ENCODE peak calls at places on chromosome 11, in four cellular contexts. F is stomach, N is right atrium auricular region, U is Caco-2. X is an unnamed sample. For H3K4me1, the result is how much of the 10 kb centered on the place peaks cover.

GRCh38 chr11:27217948-27218410 is 145.0 kb downstream of the CCDC34 start:
- DNase-seq in F (no peak), N (no peak), U (no peak), X (no peak)

GRCh38 chr11:19025799-19026406 is 34.6 kb downstream of the MRGPRX2 start:
- DNase-seq in F (no peak), N (no peak), U (no peak), X (no peak)

GRCh38 chr11:1868636-1869291 is 15.9 kb downstream of the LSP1 start:
- DNase-seq in F (no peak), N (no peak), U (no peak), X (peak)

GRCh38 chr11:88175004-88175706 is at the start of gene RAB38:
- DNase-seq in F (peak), N (no peak), U (peak), X (peak)

GRCh38 chr11:131354251-131354701 is 16.1 kb upstream of the NTM start:
- DNase-seq in F (no peak), N (no peak), U (no peak), X (no peak)

GRCh38 chr11:41309111-41309522 is 150.3 kb downstream of the LRRC4C start:
- DNase-seq in F (no peak), N (no peak), U (no peak), X (no peak)

GRCh38 chr11:111911563-111912401 is at the start of gene CRYAB:
- DNase-seq in F (peak), N (peak), U (no peak), X (peak)

GRCh38 chr11:87425943-87426342 is 388.2 kb downstream of the TMEM135 start:
- DNase-seq in F (no peak), N (no peak), U (no peak), X (no peak)

GRCh38 chr11:37849731-37850130 is 1251.7 kb upstream of the RAG2 start:
- DNase-seq in F (no peak), N (no peak), U (no peak), X (no peak)

GRCh38 chr11:96054870-96055705 is 131.2 kb upstream of the MTMR2 start:
- DNase-seq in F (no peak), N (no peak), U (no peak), X (no peak)

GRCh38 chr11:91921974-91922373 is 302.6 kb upstream of the FAT3 start:
- DNase-seq in F (no peak), N (no peak), U (no peak), X (no peak)

GRCh38 chr11:68412593-68413475 is 47.7 kb upstream of the PPP6R3 start:
- DNase-seq in F (no peak), N (no peak), U (no peak), X (no peak)

GRCh38 chr11:1486054-1486825 is at the start of gene MOB2:
- DNase-seq in F (peak), N (no peak), U (no peak), X (peak)

GRCh38 chr11:61787928-61788491 is 4.4 kb downstream of the TMEM258 start:
- DNase-seq in F (peak), N (no peak), U (peak), X (peak)

GRCh38 chr11:115330693-115331482 is 173.3 kb downstream of the CADM1 start:
- DNase-seq in F (no peak), N (no peak), U (no peak), X (no peak)

GRCh38 chr11:27293500-27294417 is 69.3 kb downstream of the CCDC34 start:
- DNase-seq in F (no peak), N (no peak), U (no peak), X (no peak)

GRCh38 chr11:47966621-47967020 is 13.7 kb upstream of the PTPRJ start:
- DNase-seq in F (no peak), N (no peak), U (no peak), X (no peak)

DNA sequence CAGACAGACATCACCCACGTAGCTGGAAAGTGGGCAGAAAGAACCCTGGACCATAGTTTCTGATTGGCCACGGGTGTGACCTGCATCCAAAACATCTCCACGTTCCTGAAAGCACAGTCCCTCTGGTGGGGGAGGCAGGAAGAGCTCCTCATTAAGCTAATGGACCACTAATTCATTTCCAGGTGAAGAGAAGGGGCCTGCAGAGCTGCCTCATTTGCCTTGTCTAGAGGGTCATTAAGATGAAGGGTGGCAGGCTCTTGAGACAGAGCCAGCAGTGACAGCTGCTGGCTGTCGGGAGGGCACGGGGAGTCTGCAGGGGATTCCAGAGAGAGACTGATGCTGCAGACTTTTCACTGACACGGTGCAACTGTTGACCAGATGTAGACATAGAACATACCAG is 149.6 kb upstream of the OPCML start:
- DNase-seq in F (no peak), N (no peak), U (no peak), X (no peak)
- TF ChIP-seq CTCF in F (no peak), N (no peak), U (no peak), X (no peak)

GRCh38 chr11:3047637-3048036 is 9.6 kb downstream of the CARS1 start:
- DNase-seq in F (no peak), N (no peak), U (no peak), X (no peak)
- H3K4me1 ChIP-seq in F (half or more), N (under half), U (under half), X (under half)

GRCh38 chr11:17906436-17906835 is 106.4 kb downstream of the SERGEF start:
- DNase-seq in F (no peak), N (no peak), U (peak), X (peak)
- TF ChIP-seq CTCF in F (no peak), N (no peak), U (peak), X (no peak)

GRCh38 chr11:64826062-64826461 is 15.7 kb upstream of the MEN1 start:
- DNase-seq in F (no peak), N (no peak), U (no peak), X (no peak)
- H3K4me1 ChIP-seq in F (under half), N (under half), U (under half), X (under half)

DNA sequence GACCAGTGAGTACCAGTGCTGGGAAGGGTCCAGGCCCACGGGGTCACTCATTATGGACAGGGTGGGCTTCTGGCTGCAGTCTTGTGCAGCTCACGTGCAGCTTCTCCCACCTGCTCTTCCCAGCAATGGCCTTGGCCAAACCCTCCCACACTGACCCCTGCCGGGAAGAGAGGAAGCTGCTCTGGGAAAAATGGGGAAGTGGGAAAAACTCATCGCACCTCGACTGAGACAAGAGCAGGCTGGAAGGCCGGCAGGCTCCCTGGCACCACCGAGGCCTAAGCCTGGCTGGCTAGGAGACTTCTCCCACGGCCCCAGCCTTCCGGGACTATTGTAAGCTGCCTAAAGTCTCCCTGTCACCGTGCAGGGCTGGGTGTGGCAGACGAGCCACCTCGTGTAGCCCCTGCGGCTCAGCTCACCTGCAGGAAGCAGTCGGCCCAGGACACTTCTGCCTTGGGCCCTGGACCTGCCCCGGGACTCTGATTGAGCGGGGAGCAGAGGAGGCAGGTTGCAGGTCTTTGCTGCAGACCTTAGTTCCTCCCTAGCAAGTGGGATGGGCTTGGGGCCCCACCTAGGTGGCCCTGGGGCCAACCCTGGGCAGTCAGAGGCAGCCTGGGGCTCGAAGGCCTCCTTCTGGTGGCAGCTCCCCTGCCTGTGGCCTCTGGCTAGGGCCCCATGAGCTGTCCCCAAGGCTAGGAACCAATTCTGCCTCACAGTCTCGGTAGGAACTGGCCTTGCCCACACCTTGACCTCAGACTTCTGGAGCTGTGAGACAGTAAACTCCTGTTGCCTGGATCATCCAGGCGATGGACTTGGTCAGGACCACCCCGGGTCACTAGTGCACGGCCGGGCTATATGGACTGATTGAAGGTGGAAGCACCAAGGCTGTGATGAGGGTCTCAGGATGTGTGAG is 23.1 kb downstream of the MRGPRG start:
- DNase-seq in F (no peak), N (no peak), U (no peak), X (no peak)
- TF ChIP-seq CTCF in F (no peak), N (no peak), U (peak), X (no peak)

GRCh38 chr11:11981840-11982239 is 26.6 kb downstream of the DKK3 start:
- DNase-seq in F (no peak), N (peak), U (no peak), X (no peak)

GRCh38 chr11:11983427-11983826 is 25.0 kb downstream of the DKK3 start:
- DNase-seq in F (peak), N (no peak), U (no peak), X (no peak)

GRCh38 chr11:11982461-11982860 is 26.0 kb downstream of the DKK3 start:
- DNase-seq in F (peak), N (no peak), U (no peak), X (no peak)

GRCh38 chr11:11984563-11984962 is 23.9 kb downstream of the DKK3 start:
- DNase-seq in F (no peak), N (no peak), U (no peak), X (no peak)

GRCh38 chr11:11982975-11983374 is 25.5 kb downstream of the DKK3 start:
- DNase-seq in F (no peak), N (no peak), U (no peak), X (no peak)
- H3K4me1 ChIP-seq in F (under half), N (under half), U (under half), X (under half)

DNA sequence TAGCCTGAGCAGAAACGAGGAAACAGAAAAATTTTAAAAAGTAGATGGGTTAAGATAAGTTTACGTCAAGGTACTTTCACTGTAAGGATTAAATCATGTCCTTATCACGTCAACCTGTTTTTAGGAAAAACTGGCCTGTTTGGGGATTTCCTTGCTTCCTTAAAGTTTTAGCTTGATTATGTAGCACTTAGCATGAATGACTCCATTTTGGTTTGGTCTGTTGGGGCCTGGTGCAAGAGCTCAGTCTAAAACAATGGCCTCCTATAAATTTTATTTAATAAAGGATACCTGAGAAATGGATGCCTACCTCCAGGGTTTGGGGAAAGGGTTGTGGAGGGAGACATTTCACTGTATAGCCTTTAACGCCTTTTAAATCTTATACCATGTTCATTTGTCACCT is 33.2 kb upstream of the CSTF3 start:
- DNase-seq in F (no peak), N (no peak), U (no peak), X (no peak)
- TF ChIP-seq CTCF in F (no peak), N (no peak), U (no peak), X (no peak)

GRCh38 chr11:85751738-85752137 is 59.2 kb downstream of the SYTL2 start:
- DNase-seq in F (no peak), N (no peak), U (no peak), X (no peak)
- H3K4me1 ChIP-seq in F (under half), N (under half), U (under half), X (under half)

GRCh38 chr11:120336641-120337132 is 474 bp downstream of the ARHGEF12 start:
- DNase-seq in F (no peak), N (peak), U (peak), X (peak)

GRCh38 chr11:120339394-120339890 is 3.2 kb downstream of the ARHGEF12 start:
- DNase-seq in F (peak), N (peak), U (no peak), X (no peak)

GRCh38 chr11:120337133-120337895 is 1.1 kb downstream of the ARHGEF12 start:
- DNase-seq in F (no peak), N (no peak), U (peak), X (peak)

GRCh38 chr11:120335928-120336640 is at the start of gene ARHGEF12:
- DNase-seq in F (peak), N (peak), U (peak), X (peak)

GRCh38 chr11:120337896-120338840 is 2.0 kb downstream of the ARHGEF12 start:
- DNase-seq in F (no peak), N (no peak), U (no peak), X (no peak)
- TF ChIP-seq CTCF in F (no peak), N (no peak), U (no peak), X (no peak)

DNA sequence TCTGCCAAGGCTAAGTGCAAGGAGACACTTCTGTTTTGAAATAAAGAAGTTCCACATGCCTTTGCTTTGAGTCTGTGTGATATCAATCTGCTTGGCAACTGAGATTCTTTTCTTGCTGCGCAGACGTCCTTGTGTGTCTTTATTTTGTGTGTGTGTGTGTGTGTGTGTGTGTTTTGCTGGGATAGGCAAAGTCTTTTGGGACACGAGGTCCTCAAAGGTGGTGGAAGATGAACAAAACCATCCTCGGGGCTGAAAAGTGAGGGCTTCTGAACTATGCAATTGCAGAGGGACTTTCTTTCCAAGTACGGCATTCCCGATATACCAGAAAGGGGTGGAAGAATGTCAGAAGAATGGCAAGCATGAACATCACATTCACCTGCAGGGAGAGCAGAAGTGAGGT is 17.1 kb upstream of the PRG2 start:
- DNase-seq in F (no peak), N (no peak), U (no peak), X (no peak)
- H3K4me1 ChIP-seq in F (under half), N (under half), U (under half), X (under half)

X was measured in mucosa of descending colon.